ENCODE peak calls at places on chromosomes 16 and 17, in six cellular contexts. One of them, this sample, is unnamed.

GRCh38 chr17:32461853-32462617 is 17.7 kb downstream of the PSMD11 start:
- DNase-seq in esophagus squamous epithelium: no peak
- DNase-seq in left ventricle myocardium inferior: no peak
- DNase-seq in mesendoderm: peak; percentile 75
- DNase-seq in PC-9: peak; percentile 41
- DNase-seq in vagina: no peak
- DNase-seq in this sample: no peak

GRCh38 chr17:16033729-16034349 is 34.2 kb downstream of the TTC19 start:
- DNase-seq in esophagus squamous epithelium: no peak
- DNase-seq in left ventricle myocardium inferior: no peak
- DNase-seq in vagina: no peak
- DNase-seq in mesendoderm: no peak
- DNase-seq in PC-9: no peak
- DNase-seq in this sample: peak; percentile 58

GRCh38 chr16:2712546-2712945 is 7.5 kb downstream of the PRSS27 start:
- DNase-seq in vagina: no peak
- DNase-seq in PC-9: no peak
- DNase-seq in esophagus squamous epithelium: no peak
- DNase-seq in mesendoderm: no peak
- DNase-seq in left ventricle myocardium inferior: no peak
- DNase-seq in this sample: no peak

GRCh38 chr17:44326867-44327444 is 2.3 kb upstream of the SLC25A39 start:
- DNase-seq in mesendoderm: peak; percentile 99
- DNase-seq in left ventricle myocardium inferior: peak; percentile 96
- DNase-seq in vagina: peak; percentile 98
- DNase-seq in PC-9: peak; percentile 93
- DNase-seq in esophagus squamous epithelium: peak; percentile 77
- DNase-seq in this sample: peak; percentile 98

GRCh38 chr16:50440991-50441390 is 72.2 kb upstream of the BRD7 start:
- DNase-seq in left ventricle myocardium inferior: no peak
- DNase-seq in PC-9: no peak
- DNase-seq in mesendoderm: no peak
- DNase-seq in vagina: no peak
- DNase-seq in esophagus squamous epithelium: no peak
- DNase-seq in this sample: no peak

GRCh38 chr16:56684926-56685590 is 2.8 kb downstream of the MT1X start:
- DNase-seq in esophagus squamous epithelium: no peak
- DNase-seq in left ventricle myocardium inferior: no peak
- DNase-seq in PC-9: no peak
- DNase-seq in mesendoderm: no peak
- DNase-seq in vagina: no peak
- DNase-seq in this sample: no peak

GRCh38 chr16:29858149-29858899 is 4.7 kb downstream of the CDIPT start:
- DNase-seq in PC-9: no peak
- DNase-seq in esophagus squamous epithelium: no peak
- DNase-seq in left ventricle myocardium inferior: no peak
- DNase-seq in mesendoderm: no peak
- DNase-seq in vagina: no peak
- DNase-seq in this sample: no peak

GRCh38 chr16:1046271-1046955 is 26.1 kb upstream of the SSTR5 start:
- DNase-seq in PC-9: no peak
- DNase-seq in esophagus squamous epithelium: no peak
- DNase-seq in vagina: no peak
- DNase-seq in left ventricle myocardium inferior: no peak
- DNase-seq in mesendoderm: no peak
- DNase-seq in this sample: no peak

GRCh38 chr17:6080711-6081430 is 10.7 kb downstream of the WSCD1 start:
- DNase-seq in left ventricle myocardium inferior: no peak
- DNase-seq in esophagus squamous epithelium: no peak
- DNase-seq in vagina: no peak
- DNase-seq in PC-9: no peak
- DNase-seq in mesendoderm: no peak
- DNase-seq in this sample: no peak

GRCh38 chr17:80034654-80034976 is 1.1 kb downstream of the TBC1D16 start:
- DNase-seq in PC-9: no peak
- DNase-seq in vagina: no peak
- DNase-seq in left ventricle myocardium inferior: no peak
- DNase-seq in esophagus squamous epithelium: no peak
- DNase-seq in mesendoderm: no peak
- DNase-seq in this sample: no peak

GRCh38 chr17:78953356-78954350 is 26.1 kb downstream of the LGALS3BP start:
- DNase-seq in vagina: no peak
- DNase-seq in left ventricle myocardium inferior: no peak
- DNase-seq in esophagus squamous epithelium: no peak
- DNase-seq in PC-9: no peak
- DNase-seq in mesendoderm: no peak
- DNase-seq in this sample: no peak

GRCh38 chr17:80940171-80941123 is 51.2 kb upstream of the CHMP6 start:
- DNase-seq in left ventricle myocardium inferior: no peak
- DNase-seq in PC-9: no peak
- DNase-seq in mesendoderm: no peak
- DNase-seq in esophagus squamous epithelium: no peak
- DNase-seq in vagina: no peak
- DNase-seq in this sample: peak; percentile 45

GRCh38 chr16:89170346-89171215 is 967 bp upstream of the CDH15 start:
- DNase-seq in vagina: no peak
- DNase-seq in PC-9: peak; percentile 73
- DNase-seq in mesendoderm: peak; percentile 60
- DNase-seq in left ventricle myocardium inferior: no peak
- DNase-seq in esophagus squamous epithelium: no peak
- DNase-seq in this sample: peak; percentile 77

GRCh38 chr17:50488880-50489279 is 10.2 kb downstream of the RSAD1 start:
- DNase-seq in mesendoderm: no peak
- DNase-seq in PC-9: no peak
- DNase-seq in esophagus squamous epithelium: no peak
- DNase-seq in left ventricle myocardium inferior: no peak
- DNase-seq in vagina: no peak
- DNase-seq in this sample: no peak

GRCh38 chr16:81310045-81310644 is 4.6 kb upstream of the GAN start:
- DNase-seq in esophagus squamous epithelium: no peak
- DNase-seq in mesendoderm: no peak
- DNase-seq in left ventricle myocardium inferior: no peak
- DNase-seq in PC-9: no peak
- DNase-seq in vagina: no peak
- DNase-seq in this sample: no peak

GRCh38 chr17:45432405-45433113 is at the start of gene ARHGAP27:
- DNase-seq in PC-9: peak; percentile 61
- DNase-seq in vagina: no peak
- DNase-seq in left ventricle myocardium inferior: peak; percentile 71
- DNase-seq in esophagus squamous epithelium: no peak
- DNase-seq in mesendoderm: peak; percentile 49
- DNase-seq in this sample: peak; percentile 85

GRCh38 chr16:63188076-63188771 is 1152.0 kb upstream of the CDH8 start:
- DNase-seq in PC-9: no peak
- DNase-seq in esophagus squamous epithelium: no peak
- DNase-seq in left ventricle myocardium inferior: no peak
- DNase-seq in mesendoderm: no peak
- DNase-seq in vagina: no peak
- DNase-seq in this sample: no peak

GRCh38 chr17:49210158-49211029 is at the start of the genes ABI3 and GNGT2:
- DNase-seq in PC-9: no peak
- DNase-seq in left ventricle myocardium inferior: peak; percentile 36
- DNase-seq in esophagus squamous epithelium: no peak
- DNase-seq in vagina: no peak
- DNase-seq in mesendoderm: peak; percentile 73
- DNase-seq in this sample: peak; percentile 59
- H3K4me3 ChIP-seq in PC-9: no peak within 1 kb of the TSS
- H3K4me3 ChIP-seq in left ventricle myocardium inferior: peak within 1 kb of the TSS; percentile 68
- H3K4me3 ChIP-seq in esophagus squamous epithelium: peak within 1 kb of the TSS; percentile 65
- H3K4me3 ChIP-seq in vagina: peak within 1 kb of the TSS; percentile 44
- H3K4me3 ChIP-seq in mesendoderm: no peak within 1 kb of the TSS
- H3K4me3 ChIP-seq in this sample: peak within 1 kb of the TSS; percentile 64

GRCh38 chr17:69716571-69716970 is 302.1 kb downstream of the MAP2K6 start:
- DNase-seq in PC-9: no peak
- DNase-seq in left ventricle myocardium inferior: no peak
- DNase-seq in vagina: no peak
- DNase-seq in mesendoderm: no peak
- DNase-seq in esophagus squamous epithelium: no peak
- DNase-seq in this sample: no peak
- H3K4me1 ChIP-seq in PC-9: peaks cover 5% of the 10 kb centered on the region
- H3K4me1 ChIP-seq in left ventricle myocardium inferior: no peaks in the 10 kb centered on the region
- H3K4me1 ChIP-seq in vagina: peaks cover 11% of the 10 kb centered on the region
- H3K4me1 ChIP-seq in mesendoderm: no peaks in the 10 kb centered on the region
- H3K4me1 ChIP-seq in esophagus squamous epithelium: no peaks in the 10 kb centered on the region
- H3K4me1 ChIP-seq in this sample: no peaks in the 10 kb centered on the region

GRCh38 chr16:86752582-86753175 is 174.3 kb downstream of the FOXL1 start:
- DNase-seq in left ventricle myocardium inferior: no peak
- DNase-seq in PC-9: no peak
- DNase-seq in mesendoderm: no peak
- DNase-seq in esophagus squamous epithelium: no peak
- DNase-seq in vagina: no peak
- DNase-seq in this sample: no peak

GRCh38 chr16:86753399-86753798 is 175.1 kb downstream of the FOXL1 start:
- DNase-seq in PC-9: no peak
- DNase-seq in mesendoderm: no peak
- DNase-seq in esophagus squamous epithelium: no peak
- DNase-seq in left ventricle myocardium inferior: no peak
- DNase-seq in vagina: no peak
- DNase-seq in this sample: no peak

GRCh38 chr16:86751081-86752030 is 173.0 kb downstream of the FOXL1 start:
- DNase-seq in PC-9: no peak
- DNase-seq in esophagus squamous epithelium: no peak
- DNase-seq in mesendoderm: no peak
- DNase-seq in vagina: no peak
- DNase-seq in left ventricle myocardium inferior: no peak
- DNase-seq in this sample: no peak

GRCh38 chr16:86748643-86749042 is 170.3 kb downstream of the FOXL1 start:
- DNase-seq in vagina: no peak
- DNase-seq in esophagus squamous epithelium: no peak
- DNase-seq in left ventricle myocardium inferior: no peak
- DNase-seq in PC-9: no peak
- DNase-seq in mesendoderm: no peak
- DNase-seq in this sample: no peak

GRCh38 chr16:86747761-86748160 is 169.4 kb downstream of the FOXL1 start:
- DNase-seq in vagina: no peak
- DNase-seq in left ventricle myocardium inferior: no peak
- DNase-seq in mesendoderm: no peak
- DNase-seq in esophagus squamous epithelium: no peak
- DNase-seq in PC-9: no peak
- DNase-seq in this sample: no peak
- H3K4me3 ChIP-seq in vagina: no peak overlapping the region
- H3K4me3 ChIP-seq in left ventricle myocardium inferior: no peak overlapping the region
- H3K4me3 ChIP-seq in mesendoderm: no peak overlapping the region
- H3K4me3 ChIP-seq in esophagus squamous epithelium: no peak overlapping the region
- H3K4me3 ChIP-seq in PC-9: no peak overlapping the region
- H3K4me3 ChIP-seq in this sample: no peak overlapping the region

GRCh38 chr17:49015179-49015923 is 18.2 kb downstream of the IGF2BP1 start:
- DNase-seq in PC-9: no peak
- DNase-seq in esophagus squamous epithelium: no peak
- DNase-seq in left ventricle myocardium inferior: no peak
- DNase-seq in vagina: peak; percentile 75
- DNase-seq in mesendoderm: no peak
- DNase-seq in this sample: no peak

GRCh38 chr17:49013311-49014205 is 16.4 kb downstream of the IGF2BP1 start:
- DNase-seq in mesendoderm: peak; percentile 94
- DNase-seq in left ventricle myocardium inferior: no peak
- DNase-seq in vagina: peak; percentile 20
- DNase-seq in esophagus squamous epithelium: no peak
- DNase-seq in PC-9: no peak
- DNase-seq in this sample: no peak

GRCh38 chr17:49015924-49016774 is 19.0 kb downstream of the IGF2BP1 start:
- DNase-seq in PC-9: no peak
- DNase-seq in mesendoderm: no peak
- DNase-seq in left ventricle myocardium inferior: no peak
- DNase-seq in vagina: peak; percentile 69
- DNase-seq in esophagus squamous epithelium: no peak
- DNase-seq in this sample: no peak

GRCh38 chr17:49016775-49017463 is 19.7 kb downstream of the IGF2BP1 start:
- DNase-seq in left ventricle myocardium inferior: no peak
- DNase-seq in PC-9: peak; percentile 80
- DNase-seq in esophagus squamous epithelium: no peak
- DNase-seq in mesendoderm: no peak
- DNase-seq in vagina: peak; percentile 54
- DNase-seq in this sample: no peak

GRCh38 chr17:49012893-49013255 is 15.7 kb downstream of the IGF2BP1 start:
- DNase-seq in PC-9: no peak
- DNase-seq in vagina: no peak
- DNase-seq in mesendoderm: no peak
- DNase-seq in left ventricle myocardium inferior: no peak
- DNase-seq in esophagus squamous epithelium: no peak
- DNase-seq in this sample: no peak
- H3K4me1 ChIP-seq in PC-9: no peaks in the 10 kb centered on the region
- H3K4me1 ChIP-seq in vagina: peaks cover 18% of the 10 kb centered on the region
- H3K4me1 ChIP-seq in mesendoderm: peaks cover 27% of the 10 kb centered on the region
- H3K4me1 ChIP-seq in left ventricle myocardium inferior: peaks cover 5% of the 10 kb centered on the region
- H3K4me1 ChIP-seq in esophagus squamous epithelium: peaks cover 6% of the 10 kb centered on the region
- H3K4me1 ChIP-seq in this sample: no peaks in the 10 kb centered on the region

This sample was measured in lower lobe of right lung.